ENCODE peak calls at places on chromosomes 7 and 10, in four cellular contexts. One of them, this sample, is unnamed.
A peak's percentile ranks its signal among the peaks of the same experiment; 100 is the strongest.

GRCh38 chr7:147070886-147071285 is 954.3 kb downstream of the CNTNAP2 start:
- DNase-seq in H1: no peak
- DNase-seq in IMR-90: no peak
- DNase-seq in neuronal stem cell: no peak
- DNase-seq in this sample: no peak

GRCh38 chr7:11237742-11238141 is 264.1 kb downstream of the PHF14 start:
- DNase-seq in IMR-90: no peak
- DNase-seq in H1: no peak
- DNase-seq in neuronal stem cell: no peak
- DNase-seq in this sample: peak; percentile 31

GRCh38 chr7:84452618-84453017 is 258.0 kb upstream of the SEMA3A start:
- DNase-seq in neuronal stem cell: no peak
- DNase-seq in IMR-90: no peak
- DNase-seq in H1: no peak
- DNase-seq in this sample: no peak

GRCh38 chr10:86657011-86657395 is 2.7 kb downstream of the OPN4 start:
- DNase-seq in IMR-90: no peak
- DNase-seq in neuronal stem cell: no peak
- DNase-seq in H1: no peak
- DNase-seq in this sample: no peak

GRCh38 chr10:103765168-103765567 is 90.2 kb downstream of the SH3PXD2A start:
- DNase-seq in H1: no peak
- DNase-seq in neuronal stem cell: no peak
- DNase-seq in IMR-90: peak; percentile 92
- DNase-seq in this sample: no peak

GRCh38 chr10:126262186-126262838 is 126.0 kb downstream of the ADAM12 start:
- DNase-seq in neuronal stem cell: no peak
- DNase-seq in IMR-90: no peak
- DNase-seq in H1: no peak
- DNase-seq in this sample: no peak

GRCh38 chr7:12647364-12648219 is 39.8 kb upstream of the ARL4A start:
- DNase-seq in H1: no peak
- DNase-seq in IMR-90: peak; percentile 68
- DNase-seq in neuronal stem cell: no peak
- DNase-seq in this sample: no peak

GRCh38 chr7:79096361-79096805 is 357.1 kb downstream of the MAGI2 start:
- DNase-seq in neuronal stem cell: no peak
- DNase-seq in H1: no peak
- DNase-seq in IMR-90: peak; percentile 67
- DNase-seq in this sample: no peak

GRCh38 chr7:94374231-94374630 is 20.5 kb upstream of the COL1A2 start:
- DNase-seq in IMR-90: peak; percentile 93
- DNase-seq in H1: no peak
- DNase-seq in neuronal stem cell: no peak
- DNase-seq in this sample: peak; percentile 50

GRCh38 chr7:95758187-95758586 is 14.2 kb upstream of the DYNC1I1 start:
- DNase-seq in neuronal stem cell: no peak
- DNase-seq in H1: no peak
- DNase-seq in IMR-90: no peak
- DNase-seq in this sample: no peak

GRCh38 chr10:60729106-60729505 is 49.2 kb upstream of the CDK1 start:
- DNase-seq in neuronal stem cell: no peak
- DNase-seq in IMR-90: no peak
- DNase-seq in H1: no peak
- DNase-seq in this sample: no peak

GRCh38 chr10:7593068-7593467 is 73.7 kb downstream of the ITIH5 start:
- DNase-seq in H1: no peak
- DNase-seq in neuronal stem cell: no peak
- DNase-seq in IMR-90: no peak
- DNase-seq in this sample: no peak

GRCh38 chr10:103241262-103242011 is 4.2 kb upstream of the RPEL1 start:
- DNase-seq in neuronal stem cell: no peak
- DNase-seq in H1: no peak
- DNase-seq in IMR-90: peak; percentile 50
- DNase-seq in this sample: peak; percentile 55

GRCh38 chr10:97974526-97975525 is 55.6 kb downstream of the CRTAC1 start:
- DNase-seq in neuronal stem cell: peak; percentile 21
- DNase-seq in IMR-90: no peak
- DNase-seq in H1: peak; percentile 59
- DNase-seq in this sample: no peak

GRCh38 chr10:29370612-29371092 is 81.8 kb downstream of the LYZL1 start:
- DNase-seq in IMR-90: no peak
- DNase-seq in neuronal stem cell: no peak
- DNase-seq in H1: no peak
- DNase-seq in this sample: no peak

GRCh38 chr10:15430969-15431791 is 60.1 kb upstream of the FAM171A1 start:
- DNase-seq in H1: no peak
- DNase-seq in neuronal stem cell: no peak
- DNase-seq in IMR-90: no peak
- DNase-seq in this sample: no peak

GRCh38 chr7:156842740-156843140 is 50.2 kb downstream of the LMBR1 start:
- DNase-seq in IMR-90: no peak
- DNase-seq in neuronal stem cell: no peak
- DNase-seq in H1: no peak
- DNase-seq in this sample: no peak

GRCh38 chr10:76509501-76509900 is 1078.1 kb downstream of the LRMDA start:
- DNase-seq in neuronal stem cell: no peak
- DNase-seq in IMR-90: no peak
- DNase-seq in H1: no peak
- DNase-seq in this sample: no peak

GRCh38 chr10:11205026-11205772 is 187.5 kb downstream of the CELF2 start:
- DNase-seq in IMR-90: peak; percentile 11
- DNase-seq in neuronal stem cell: no peak
- DNase-seq in H1: no peak
- DNase-seq in this sample: no peak

GRCh38 chr10:34854147-34854601 is 39.1 kb upstream of the PARD3 start:
- DNase-seq in neuronal stem cell: no peak
- DNase-seq in IMR-90: peak; percentile 64
- DNase-seq in H1: no peak
- DNase-seq in this sample: no peak

GRCh38 chr10:95832216-95833037 is 75.3 kb upstream of the CC2D2B start:
- DNase-seq in IMR-90: no peak
- DNase-seq in H1: no peak
- DNase-seq in neuronal stem cell: no peak
- DNase-seq in this sample: no peak

GRCh38 chr10:13776861-13777301 is 190.1 kb downstream of the PRPF18 start:
- DNase-seq in neuronal stem cell: no peak
- DNase-seq in IMR-90: peak; percentile 35
- DNase-seq in H1: no peak
- DNase-seq in this sample: no peak

GRCh38 chr7:135976312-135977019 is 693 bp downstream of the MTPN start:
- DNase-seq in H1: no peak
- DNase-seq in neuronal stem cell: no peak
- DNase-seq in IMR-90: peak; percentile 1
- DNase-seq in this sample: peak; percentile 69

GRCh38 chr10:78952686-78953085 is 116.1 kb upstream of the ZMIZ1 start:
- DNase-seq in neuronal stem cell: no peak
- DNase-seq in IMR-90: no peak
- DNase-seq in H1: no peak
- DNase-seq in this sample: no peak
- H4K91ac ChIP-seq in neuronal stem cell: no peak overlapping the region
- H4K91ac ChIP-seq in IMR-90: peak overlapping the region; percentile 11
- H4K91ac ChIP-seq in H1: no peak overlapping the region
- H4K91ac ChIP-seq in this sample: no peak overlapping the region

GRCh38 chr10:128084991-128085390 is 41.2 kb downstream of the MKI67 start:
- DNase-seq in neuronal stem cell: no peak
- DNase-seq in IMR-90: no peak
- DNase-seq in H1: no peak
- DNase-seq in this sample: peak; percentile 22

GRCh38 chr10:128091636-128092210 is 34.5 kb downstream of the MKI67 start:
- DNase-seq in neuronal stem cell: no peak
- DNase-seq in H1: peak; percentile 65
- DNase-seq in IMR-90: no peak
- DNase-seq in this sample: peak; percentile 80

GRCh38 chr10:128086003-128086863 is 40.0 kb downstream of the MKI67 start:
- DNase-seq in IMR-90: no peak
- DNase-seq in H1: no peak
- DNase-seq in neuronal stem cell: no peak
- DNase-seq in this sample: peak; percentile 27

GRCh38 chr10:128087146-128087883 is 38.9 kb downstream of the MKI67 start:
- DNase-seq in IMR-90: no peak
- DNase-seq in neuronal stem cell: no peak
- DNase-seq in H1: no peak
- DNase-seq in this sample: peak; percentile 9

DNA sequence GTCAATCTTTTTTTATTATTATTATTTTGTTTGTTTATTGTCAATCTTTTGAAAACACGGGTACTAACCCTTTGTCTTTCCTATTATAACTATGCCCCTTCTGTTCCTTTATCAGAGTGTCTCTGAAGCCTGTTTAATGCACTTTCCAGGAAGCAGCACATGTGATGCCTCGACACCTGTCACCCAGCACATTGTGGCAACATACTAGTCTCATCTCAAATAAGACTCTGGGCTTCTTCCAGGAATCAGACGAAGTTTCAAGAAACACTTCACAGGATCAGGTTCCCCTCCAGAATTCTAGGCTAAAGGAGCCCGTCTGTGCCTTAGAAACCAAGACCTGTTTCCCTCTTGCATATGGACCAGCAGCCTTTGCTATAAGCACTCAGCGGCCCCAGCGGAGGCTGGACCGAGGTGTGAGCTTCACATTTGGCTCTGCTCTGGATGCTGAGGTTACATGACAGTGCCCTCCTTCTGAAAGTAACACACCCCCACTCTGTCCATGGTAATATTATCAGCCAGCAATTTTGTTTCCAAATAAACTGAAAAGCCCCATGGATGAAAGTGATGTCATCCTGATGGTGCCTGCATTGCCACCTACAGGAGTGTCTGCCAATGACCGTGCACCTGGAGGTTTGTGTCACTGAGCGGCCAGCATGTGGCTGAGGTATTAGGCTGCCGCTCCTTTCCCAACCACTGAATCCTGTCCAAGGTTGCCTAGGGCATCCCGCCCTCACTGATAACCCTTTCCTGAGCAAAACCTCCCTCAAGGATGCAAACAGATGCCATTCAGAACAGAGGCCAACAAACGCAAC is 38.1 kb downstream of the MKI67 start:
- DNase-seq in IMR-90: no peak
- DNase-seq in neuronal stem cell: no peak
- DNase-seq in H1: no peak
- DNase-seq in this sample: peak; percentile 67
- H2AFZ ChIP-seq in IMR-90: no peak overlapping the region
- H2AFZ ChIP-seq in neuronal stem cell: no peak overlapping the region
- H2AFZ ChIP-seq in H1: no peak overlapping the region
- H2AFZ ChIP-seq in this sample: no peak overlapping the region

DNA sequence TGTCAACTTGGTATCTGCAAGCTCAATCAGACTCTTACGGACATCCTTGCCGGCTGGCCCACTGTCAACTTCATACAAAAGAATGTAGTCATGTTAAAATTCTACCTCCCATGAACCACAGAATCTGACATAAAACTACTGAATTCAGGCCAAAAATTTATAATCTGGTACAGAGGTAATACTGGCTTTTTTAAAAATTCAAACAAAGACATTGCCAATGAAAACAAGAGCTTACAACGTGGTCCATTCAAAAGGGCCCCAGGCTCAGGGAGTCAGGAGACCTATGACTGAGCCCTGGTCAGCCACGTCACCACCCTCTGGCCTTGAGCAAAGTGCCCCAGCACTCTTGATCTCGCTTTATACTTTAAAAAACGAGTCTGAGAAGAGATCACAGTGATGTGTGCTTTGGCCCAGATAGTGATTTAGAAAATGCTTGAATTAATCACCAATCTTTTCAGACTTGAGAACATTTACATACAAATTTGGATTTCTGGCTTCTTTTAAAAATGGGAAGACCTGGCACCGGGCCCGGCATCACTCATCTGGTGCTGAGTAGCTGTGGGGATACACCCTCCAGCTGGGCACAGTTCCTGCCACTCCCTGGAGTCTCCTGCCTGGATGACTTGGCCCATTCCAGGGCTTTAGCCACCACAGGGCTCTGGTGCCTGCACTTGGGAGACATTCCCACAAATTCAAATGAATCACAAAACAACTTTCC is 94.1 kb downstream of the PIP4K2A start:
- DNase-seq in neuronal stem cell: no peak
- DNase-seq in IMR-90: peak; percentile 95
- DNase-seq in H1: no peak
- DNase-seq in this sample: no peak
- H3K4me1 ChIP-seq in neuronal stem cell: peaks cover 34% of the 10 kb centered on the region
- H3K4me1 ChIP-seq in IMR-90: peaks cover 27% of the 10 kb centered on the region
- H3K4me1 ChIP-seq in H1: peaks cover 16% of the 10 kb centered on the region
- H3K4me1 ChIP-seq in this sample: peaks cover 5% of the 10 kb centered on the region

GRCh38 chr10:119079572-119080520 is 771 bp downstream of the EIF3A start:
- DNase-seq in neuronal stem cell: peak; percentile 45
- DNase-seq in IMR-90: peak; percentile 75
- DNase-seq in H1: peak; percentile 63
- DNase-seq in this sample: peak; percentile 40

GRCh38 chr10:119078422-119079179 is 2.0 kb downstream of the EIF3A start:
- DNase-seq in IMR-90: no peak
- DNase-seq in neuronal stem cell: no peak
- DNase-seq in H1: no peak
- DNase-seq in this sample: no peak

DNA sequence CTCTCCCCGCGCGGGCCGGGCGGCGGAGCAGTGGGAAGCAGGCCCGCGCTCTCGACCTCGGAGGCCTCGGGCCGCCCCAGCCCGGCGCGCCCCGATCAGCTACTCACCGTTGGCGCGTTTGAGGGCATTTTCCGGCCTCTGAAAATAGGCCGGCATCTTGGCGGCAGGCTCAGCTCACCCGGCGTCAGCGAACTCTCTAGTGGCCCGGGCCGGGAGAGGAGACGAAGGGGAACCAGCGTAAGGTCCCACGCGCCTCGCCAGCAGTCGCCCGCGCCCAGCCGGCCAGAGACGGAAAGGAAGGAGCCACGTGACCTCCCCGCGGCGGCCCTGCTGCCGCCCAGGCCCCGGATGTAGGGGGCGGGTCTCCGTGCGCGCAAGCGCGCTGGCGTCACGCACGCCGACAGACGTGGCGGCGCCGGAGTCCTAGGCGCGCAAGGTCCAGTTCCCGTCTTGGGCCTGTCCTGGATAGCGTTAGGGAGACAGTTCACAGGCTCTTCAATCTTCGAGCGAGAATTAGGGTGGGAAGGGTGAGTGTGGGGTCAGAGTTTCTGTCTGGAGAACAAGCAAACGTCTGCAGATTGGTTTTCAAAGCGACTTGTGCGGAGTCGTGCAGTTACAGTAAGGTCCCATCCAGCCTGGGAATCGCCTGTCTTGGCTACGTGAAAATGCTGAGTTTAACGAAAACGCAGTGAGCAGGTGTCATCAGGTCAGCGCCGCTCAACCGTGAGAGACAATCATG is at the start of gene EIF3A:
- DNase-seq in neuronal stem cell: peak; percentile 89
- DNase-seq in IMR-90: peak; percentile 90
- DNase-seq in H1: peak; percentile 94
- DNase-seq in this sample: peak; percentile 93
- H4K91ac ChIP-seq in neuronal stem cell: peak within 1 kb of the TSS; percentile 65
- H4K91ac ChIP-seq in IMR-90: peak within 1 kb of the TSS; percentile 93
- H4K91ac ChIP-seq in H1: peak within 1 kb of the TSS; percentile 97
- H4K91ac ChIP-seq in this sample: peak within 1 kb of the TSS; percentile 53

GRCh38 chr10:3162533-3162932 is 10.0 kb downstream of the PITRM1 start:
- DNase-seq in H1: peak; percentile 65
- DNase-seq in IMR-90: no peak
- DNase-seq in neuronal stem cell: no peak
- DNase-seq in this sample: peak; percentile 62
- H2AFZ ChIP-seq in H1: no peak overlapping the region
- H2AFZ ChIP-seq in IMR-90: no peak overlapping the region
- H2AFZ ChIP-seq in neuronal stem cell: no peak overlapping the region
- H2AFZ ChIP-seq in this sample: no peak overlapping the region

This sample was measured in H9.